ENCODE peak calls at places on chromosomes 11 and 22, in four cellular contexts. B is CD8-positive, alpha-beta T cell; F is fibroblast of lung; S is neural progenitor cell. W is an unnamed sample.

GRCh38 chr11:124070906-124071621 is 29.9 kb upstream of the OR10G7 start:
- DNase-seq in F (peak; percentile 60), S (peak; percentile 68), B (peak; percentile 49), W (peak; percentile 52)

GRCh38 chr11:100663583-100663982 is 23.5 kb upstream of the ARHGAP42 start:
- DNase-seq in F (no peak), S (no peak), B (no peak), W (no peak)

GRCh38 chr11:3905080-3905953 is 49.9 kb downstream of the STIM1 start:
- DNase-seq in F (peak; percentile 81), B (peak; percentile 78), S (peak; percentile 6), W (no peak)

GRCh38 chr22:48511781-48512327 is 1315.8 kb downstream of the BRD1 start:
- DNase-seq in S (no peak), F (no peak), B (no peak), W (no peak)

GRCh38 chr11:79054636-79055035 is 386.2 kb downstream of the TENM4 start:
- DNase-seq in B (no peak), F (peak; percentile 81), S (no peak), W (no peak)

GRCh38 chr11:122690801-122691649 is 35.5 kb downstream of the UBASH3B start:
- DNase-seq in F (peak; percentile 18), B (no peak), S (peak; percentile 18), W (no peak)

GRCh38 chr11:23555085-23555484 is 694.8 kb upstream of the CCDC179 start:
- DNase-seq in B (no peak), F (peak; percentile 79), S (no peak), W (no peak)

GRCh38 chr11:17827006-17827405 is 92.4 kb downstream of the KCNC1 start:
- DNase-seq in S (peak; percentile 62), F (no peak), B (no peak), W (peak; percentile 16)

GRCh38 chr11:58788355-58789023 is 56.0 kb downstream of the GLYATL2 start:
- DNase-seq in B (peak; percentile 51), F (peak; percentile 38), S (peak; percentile 57), W (peak; percentile 16)

GRCh38 chr11:58442136-58442535 is at the start of gene OR5B12:
- DNase-seq in B (no peak), S (no peak), F (no peak), W (no peak)

GRCh38 chr11:129605815-129606214 is 209.8 kb upstream of the TMEM45B start:
- DNase-seq in F (no peak), B (no peak), S (no peak), W (no peak)

GRCh38 chr22:41021655-41022454 is 70.5 kb upstream of the EP300 start:
- DNase-seq in S (peak; percentile 76), F (peak; percentile 35), B (peak; percentile 33), W (no peak)

GRCh38 chr11:111823629-111824028 is 47.8 kb downstream of the ALG9 start:
- DNase-seq in S (no peak), F (no peak), B (no peak), W (no peak)

GRCh38 chr11:19559746-19560145 is 152.9 kb upstream of the NAV2 start:
- DNase-seq in S (no peak), B (no peak), F (no peak), W (no peak)

GRCh38 chr11:35146074-35146521 is 7.1 kb downstream of the CD44 start:
- DNase-seq in S (no peak), F (no peak), B (peak; percentile 76), W (no peak)

GRCh38 chr11:70186936-70187335 is 16.2 kb upstream of the FADD start:
- DNase-seq in F (no peak), B (no peak), S (no peak), W (no peak)

GRCh38 chr11:70471254-70471653 is 72.9 kb downstream of the CTTN start:
- DNase-seq in S (peak; percentile 78), F (no peak), B (no peak), W (peak; percentile 37)

GRCh38 chr22:30943368-30943767 is 25.2 kb downstream of the MORC2 start:
- DNase-seq in B (peak; percentile 81), F (no peak), S (no peak), W (no peak)

GRCh38 chr11:71247551-71248250 is 4.7 kb downstream of the SHANK2 start:
- DNase-seq in S (peak; percentile 77), B (no peak), F (no peak), W (no peak)

GRCh38 chr11:124086447-124086846 is 28.8 kb upstream of the VWA5A start:
- DNase-seq in F (no peak), S (peak; percentile 74), B (no peak), W (no peak)

GRCh38 chr11:72002841-72003775 is 4.4 kb downstream of the IL18BP start:
- DNase-seq in S (no peak), F (no peak), B (no peak), W (no peak)

GRCh38 chr11:104918113-104918824 is 20.0 kb upstream of the CASP12 start:
- DNase-seq in F (peak; percentile 86), S (no peak), B (no peak), W (no peak)

GRCh38 chr22:39942433-39943213 is 17.6 kb upstream of the TMA7B start:
- DNase-seq in S (no peak), F (no peak), B (no peak), W (no peak)

GRCh38 chr22:33095661-33096060 is 37.5 kb upstream of the SYN3 start:
- DNase-seq in F (no peak), B (no peak), S (no peak), W (no peak)

GRCh38 chr22:47192651-47193437 is 430.4 kb downstream of the TBC1D22A start:
- DNase-seq in S (no peak), F (no peak), B (no peak), W (no peak)

GRCh38 chr11:65834202-65834601 is 439 bp downstream of the SNX32 start:
- DNase-seq in B (no peak), S (no peak), F (no peak), W (no peak)

GRCh38 chr11:109956124-109956793 is 136.9 kb upstream of the ZC3H12C start:
- DNase-seq in F (no peak), B (no peak), S (no peak), W (no peak)

GRCh38 chr11:12680246-12680939 is 6.2 kb downstream of the TEAD1 start:
- DNase-seq in S (peak; percentile 96), B (no peak), F (peak; percentile 97), W (peak; percentile 76)

GRCh38 chr22:20029550-20030225 is 8.8 kb downstream of the TANGO2 start:
- DNase-seq in B (no peak), S (no peak), F (no peak), W (no peak)

GRCh38 chr11:882593-882992 is 28.0 kb downstream of the CHID1 start:
- DNase-seq in F (no peak), B (no peak), S (no peak), W (no peak)

DNA sequence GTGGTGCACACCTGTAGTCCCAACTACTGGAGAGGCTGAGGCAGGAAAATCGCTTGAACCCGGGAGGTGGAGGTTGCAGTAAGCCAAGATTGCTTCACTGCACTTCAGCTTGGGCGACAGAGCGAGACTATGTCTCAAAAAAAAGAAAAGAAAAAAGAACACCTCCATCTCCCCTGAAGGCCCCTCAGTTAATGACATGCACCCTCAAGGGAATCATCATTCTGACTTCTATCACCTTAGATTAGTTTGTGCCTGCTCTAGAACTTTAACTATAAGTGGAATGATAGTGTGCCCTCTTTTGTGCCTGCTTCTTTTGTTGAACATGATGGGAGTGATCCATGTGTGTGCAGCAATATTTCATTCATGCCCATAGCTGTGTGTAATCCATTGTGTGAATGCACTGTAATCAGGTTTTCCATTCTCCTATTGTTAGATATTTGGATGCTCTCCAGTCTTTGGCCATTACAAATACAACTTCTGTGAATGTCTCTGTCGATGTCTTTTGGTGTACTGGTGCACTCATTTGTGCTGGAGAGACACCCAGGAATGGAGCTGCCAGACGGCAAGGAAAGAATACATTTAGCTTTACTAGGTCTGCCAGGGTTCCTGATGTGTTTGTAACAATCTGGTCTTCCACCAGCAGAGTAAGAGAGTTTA is 883 bp upstream of the VPREB3 start:
- DNase-seq in F (no peak), S (no peak), B (no peak), W (no peak)
- H3K27ac ChIP-seq in F (no peak overlapping the region), S (no peak overlapping the region), B (no peak overlapping the region), W (no peak overlapping the region)

GRCh38 chr11:45210846-45211245 is 64.4 kb downstream of the PRDM11 start:
- DNase-seq in S (no peak), B (no peak), F (no peak), W (no peak)
- H3K4me1 ChIP-seq in S (peaks cover 14% of the 10 kb centered on the region), B (no peaks in the 10 kb centered on the region), F (no peaks in the 10 kb centered on the region), W (peaks cover 5% of the 10 kb centered on the region)

GRCh38 chr22:37544955-37545702 is 15.2 kb upstream of the CDC42EP1 start:
- DNase-seq in S (peak; percentile 83), B (peak; percentile 51), F (peak; percentile 44), W (no peak)
- H3K4me3 ChIP-seq in S (no peak overlapping the region), B (no peak overlapping the region), F (no peak overlapping the region), W (peak overlapping the region; percentile 18)

GRCh38 chr22:35777335-35777975 is 59.8 kb downstream of the APOL5 start:
- DNase-seq in B (no peak), F (peak; percentile 92), S (no peak), W (no peak)
- H3K27ac ChIP-seq in B (no peak overlapping the region), F (peak overlapping the region; percentile 6), S (no peak overlapping the region), W (no peak overlapping the region)

W was measured in iPS DF 6.9.